ENCODE peak calls at places on chromosome 6, in eight cellular contexts. Z is ovary; S is right lobe of liver; G is heart right ventricle; O is stomach; U is breast epithelium; D is fibroblast of lung; X is CD4-positive, CD25-positive, alpha-beta regulatory T cell. L is an unnamed sample.

GRCh38 chr6:45327956-45328522 is at the start of gene RUNX2:
- DNase-seq in Z (no peak), S (no peak), G (no peak), O (no peak), U (no peak), D (peak; percentile 99), X (no peak), L (peak; percentile 27)

GRCh38 chr6:26199057-26199772 is 112.0 kb downstream of the HFE start:
- DNase-seq in Z (peak; percentile 69), S (peak; percentile 84), G (peak; percentile 66), O (peak; percentile 68), U (no peak), D (peak; percentile 95), X (peak; percentile 53), L (peak; percentile 65)

GRCh38 chr6:157089258-157089657 is 234.1 kb downstream of the TMEM242 start:
- DNase-seq in Z (no peak), S (no peak), G (no peak), O (no peak), U (no peak), D (peak; percentile 52), X (no peak), L (no peak)

GRCh38 chr6:32816746-32817204 is at the start of gene HLA-DOB:
- DNase-seq in Z (no peak), S (no peak), G (no peak), O (no peak), U (no peak), D (peak; percentile 5), X (no peak), L (no peak)

GRCh38 chr6:49541210-49541724 is 9.2 kb upstream of the C6orf141 start:
- DNase-seq in Z (no peak), S (no peak), G (no peak), O (no peak), U (no peak), D (peak; percentile 93), X (no peak), L (no peak)

GRCh38 chr6:54111341-54111740 is at the start of gene MLIP:
- DNase-seq in Z (no peak), S (no peak), G (no peak), O (no peak), U (no peak), D (no peak), X (no peak), L (no peak)

GRCh38 chr6:2503816-2504494 is 246.8 kb downstream of the MYLK4 start:
- DNase-seq in Z (no peak), S (no peak), G (no peak), O (no peak), U (no peak), D (peak; percentile 53), X (no peak), L (no peak)

GRCh38 chr6:10138917-10139316 is 276.0 kb downstream of the TFAP2A start:
- DNase-seq in Z (no peak), S (no peak), G (no peak), O (no peak), U (no peak), D (peak; percentile 70), X (no peak), L (no peak)

GRCh38 chr6:61953881-61954280 is 332.1 kb downstream of the KHDRBS2 start:
- DNase-seq in Z (no peak), S (no peak), G (no peak), O (no peak), U (no peak), D (no peak), X (no peak), L (no peak)

GRCh38 chr6:132865364-132865763 is 51.0 kb downstream of the RPS12 start:
- DNase-seq in Z (no peak), S (no peak), G (no peak), O (no peak), U (no peak), D (no peak), X (no peak), L (no peak)

GRCh38 chr6:53979468-53980067 is 131.7 kb upstream of the MLIP start:
- DNase-seq in Z (no peak), S (no peak), G (no peak), O (no peak), U (no peak), D (no peak), X (no peak), L (no peak)

GRCh38 chr6:13453771-13454251 is 33.6 kb downstream of the GFOD1 start:
- DNase-seq in Z (no peak), S (no peak), G (no peak), O (no peak), U (no peak), D (peak; percentile 66), X (no peak), L (no peak)

GRCh38 chr6:156698239-156699016 is 78.8 kb upstream of the ARID1B start:
- DNase-seq in Z (no peak), S (no peak), G (no peak), O (no peak), U (no peak), D (no peak), X (no peak), L (no peak)

GRCh38 chr6:167276772-167277533 is 14.2 kb upstream of the UNC93A start:
- DNase-seq in Z (no peak), S (peak; percentile 85), G (no peak), O (peak; percentile 18), U (no peak), D (no peak), X (no peak), L (no peak)

GRCh38 chr6:155778336-155778735 is 322.7 kb upstream of the NOX3 start:
- DNase-seq in Z (no peak), S (no peak), G (no peak), O (no peak), U (no peak), D (no peak), X (no peak), L (no peak)

GRCh38 chr6:133326584-133326983 is 85.4 kb downstream of the EYA4 start:
- DNase-seq in Z (no peak), S (no peak), G (no peak), O (no peak), U (no peak), D (peak; percentile 13), X (no peak), L (no peak)

GRCh38 chr6:67200626-67201403 is 1434.3 kb upstream of the ADGRB3 start:
- DNase-seq in Z (no peak), S (no peak), G (no peak), O (no peak), U (no peak), D (no peak), X (no peak), L (no peak)

DNA sequence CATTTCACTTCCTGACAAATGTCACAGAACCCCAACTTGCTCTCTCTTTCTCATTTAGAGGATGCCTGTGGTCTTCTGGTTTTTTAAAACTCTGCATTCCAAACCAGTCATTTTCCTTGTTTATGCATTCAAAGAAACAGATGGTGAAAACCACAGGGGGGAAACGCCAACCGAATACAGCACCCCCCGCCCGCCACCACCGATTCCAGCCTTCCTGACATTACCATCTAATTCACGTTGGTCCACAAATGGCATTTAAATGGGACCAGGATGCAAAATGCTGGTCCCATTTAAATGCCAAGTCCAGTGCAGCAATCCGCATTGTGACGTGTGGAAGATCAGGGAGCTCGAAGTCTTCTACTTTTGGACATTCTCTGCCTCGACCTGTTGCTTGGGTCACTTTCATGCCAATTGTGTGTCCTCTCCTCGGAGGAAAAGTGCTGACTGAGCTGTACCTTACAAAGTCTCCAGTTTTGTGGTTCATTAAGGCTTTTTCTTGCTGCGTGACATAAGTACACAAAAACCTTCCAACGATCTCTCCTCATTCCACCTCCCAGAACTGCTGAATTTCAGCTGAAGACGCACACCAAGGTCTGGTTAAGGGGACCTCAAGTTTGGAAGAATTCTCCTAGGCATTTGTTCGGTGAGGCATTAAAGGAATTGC is 35.8 kb downstream of the NEDD9 start:
- DNase-seq in Z (no peak), S (no peak), G (no peak), O (no peak), U (no peak), D (peak; percentile 98), X (no peak), L (no peak)
- H3K36me3 ChIP-seq in Z (no peaks in the 10 kb centered on the region), S (peaks cover 8% of the 10 kb centered on the region), G (peaks cover 51% of the 10 kb centered on the region), O (peaks cover 50% of the 10 kb centered on the region), U (no peaks in the 10 kb centered on the region), D (peaks cover 2% of the 10 kb centered on the region), X (peaks cover 29% of the 10 kb centered on the region), L (peaks cover 50% of the 10 kb centered on the region)

GRCh38 chr6:141513830-141514229 is 618.9 kb upstream of the GJE1 start:
- DNase-seq in Z (no peak), S (no peak), G (no peak), O (no peak), U (no peak), D (no peak), X (no peak), L (no peak)
- H3K4me3 ChIP-seq in Z (no peak overlapping the region), S (no peak overlapping the region), G (no peak overlapping the region), O (no peak overlapping the region), U (no peak overlapping the region), D (no peak overlapping the region), X (peak overlapping the region; percentile 57), L (no peak overlapping the region)

GRCh38 chr6:37389857-37390256 is 36.1 kb downstream of the RNF8 start:
- DNase-seq in Z (no peak), S (no peak), G (no peak), O (no peak), U (no peak), D (no peak), X (no peak), L (no peak)
- H3K36me3 ChIP-seq in Z (no peaks in the 10 kb centered on the region), S (peaks cover 9% of the 10 kb centered on the region), G (peaks cover 80% of the 10 kb centered on the region), O (peaks cover 84% of the 10 kb centered on the region), U (no peaks in the 10 kb centered on the region), D (peaks cover 5% of the 10 kb centered on the region), X (peaks cover 46% of the 10 kb centered on the region), L (peaks cover 61% of the 10 kb centered on the region)

GRCh38 chr6:169539176-169539897 is 162.5 kb downstream of the WDR27 start:
- DNase-seq in Z (no peak), S (no peak), G (no peak), O (no peak), U (no peak), D (peak; percentile 64), X (no peak), L (no peak)
- H3K4me3 ChIP-seq in Z (no peak overlapping the region), S (no peak overlapping the region), G (no peak overlapping the region), O (no peak overlapping the region), U (no peak overlapping the region), D (no peak overlapping the region), X (no peak overlapping the region), L (no peak overlapping the region)

GRCh38 chr6:17666646-17667045 is 40.1 kb downstream of the NUP153 start:
- DNase-seq in Z (no peak), S (no peak), G (no peak), O (no peak), U (no peak), D (no peak), X (no peak), L (no peak)
- H3K36me3 ChIP-seq in Z (no peaks in the 10 kb centered on the region), S (peaks cover 8% of the 10 kb centered on the region), G (peaks cover 90% of the 10 kb centered on the region), O (peaks cover 99% of the 10 kb centered on the region), U (no peaks in the 10 kb centered on the region), D (peaks cover 8% of the 10 kb centered on the region), X (peaks cover 64% of the 10 kb centered on the region), L (peaks cover 92% of the 10 kb centered on the region)

DNA sequence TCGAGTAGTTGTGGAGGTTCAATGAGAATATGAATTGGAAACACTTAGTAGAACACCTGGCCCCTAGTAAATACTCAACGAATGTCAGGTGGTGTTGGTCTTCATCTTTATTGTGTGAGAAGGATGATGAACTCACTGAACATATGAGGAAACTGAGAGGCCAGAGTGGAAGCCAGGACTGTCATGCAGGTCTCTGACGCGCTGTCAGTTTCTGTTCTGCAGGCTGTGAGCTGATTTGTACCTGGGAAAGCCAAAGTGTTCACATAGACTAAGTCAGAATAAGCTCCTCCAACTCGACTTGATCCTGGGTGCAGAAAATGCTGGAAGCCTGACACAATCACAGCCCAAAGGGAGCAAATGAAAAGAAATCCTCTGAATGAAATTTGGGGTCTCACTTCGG is 222.2 kb downstream of the LY86 start:
- DNase-seq in Z (no peak), S (no peak), G (no peak), O (no peak), U (no peak), D (no peak), X (no peak), L (no peak)
- H3K4me3 ChIP-seq in Z (no peak overlapping the region), S (peak overlapping the region; percentile 9), G (no peak overlapping the region), O (peak overlapping the region; percentile 44), U (peak overlapping the region; percentile 42), D (peak overlapping the region; percentile 46), X (peak overlapping the region; percentile 94), L (peak overlapping the region; percentile 47)

L was measured in upper lobe of left lung.